ENCODE peak calls at places on chromosomes 4 and X, in four cellular contexts. W, E, V and B are unnamed samples.

GRCh38 chrX:123975180-123975579 is 13.7 kb downstream of the STAG2 start:
- DNase-seq in V (peak), E (no peak), W (no peak), B (no peak)

GRCh38 chrX:111823068-111823467 is 52.9 kb upstream of the TRPC5OS start:
- DNase-seq in W (no peak), E (no peak), V (no peak), B (no peak)

GRCh38 chr4:83010111-83010521 is 507 bp downstream of the LIN54 start:
- DNase-seq in V (peak), W (peak), E (no peak), B (no peak)

GRCh38 chrX:119643696-119644095 is 37.5 kb upstream of the NKRF start:
- DNase-seq in E (no peak), W (no peak), V (no peak), B (no peak)

GRCh38 chr4:26619784-26620183 is 35.9 kb downstream of the TBC1D19 start:
- DNase-seq in W (peak), V (peak), E (no peak), B (no peak)

GRCh38 chrX:154776753-154777152 is 14.1 kb downstream of the DKC1 start:
- DNase-seq in W (no peak), E (no peak), V (no peak), B (no peak)

GRCh38 chrX:44101300-44101699 is 128.1 kb upstream of the NDP start:
- DNase-seq in V (peak), E (no peak), W (no peak), B (no peak)

GRCh38 chr4:82358773-82359324 is 14.9 kb downstream of the HNRNPD start:
- DNase-seq in W (no peak), E (no peak), V (peak), B (no peak)

GRCh38 chr4:186137193-186137792 is 32.8 kb downstream of the FAM149A start:
- DNase-seq in V (peak), W (peak), E (no peak), B (no peak)

GRCh38 chr4:138405934-138406567 is 163.9 kb upstream of the SLC7A11 start:
- DNase-seq in E (no peak), V (peak), W (peak), B (no peak)

GRCh38 chrX:119236599-119237525 is 777 bp downstream of the PGRMC1 start:
- DNase-seq in W (peak), V (peak), E (no peak), B (no peak)

GRCh38 chr4:6783111-6783981 is 819 bp downstream of the KIAA0232 start:
- DNase-seq in E (peak), W (peak), V (peak), B (peak)

GRCh38 chr4:143188325-143189088 is 3.8 kb downstream of the USP38 start:
- DNase-seq in W (no peak), V (peak), E (no peak), B (no peak)

GRCh38 chrX:84907324-84907946 is 96.2 kb upstream of the APOOL start:
- DNase-seq in V (peak), E (no peak), W (peak), B (no peak)